ENCODE peak calls at places on chromosomes 16 and 17, in seven cellular contexts. One of them, this sample, is unnamed.
A peak's percentile ranks its signal among the peaks of the same experiment; 100 is the strongest.

GRCh38 chr17:67718325-67718941 is 697 bp downstream of the NOL11 start:
- DNase-seq in AG04449: no peak
- DNase-seq in pancreas: no peak
- DNase-seq in fibroblast of the aortic adventitia: peak; percentile 18
- DNase-seq in PC-9: no peak
- DNase-seq in cardiac fibroblast: peak; percentile 32
- DNase-seq in neural progenitor cell: no peak
- DNase-seq in this sample: no peak

GRCh38 chr17:41959336-41960095 is 7.1 kb upstream of the CNP start:
- DNase-seq in AG04449: no peak
- DNase-seq in pancreas: no peak
- DNase-seq in fibroblast of the aortic adventitia: peak; percentile 73
- DNase-seq in PC-9: peak; percentile 47
- DNase-seq in cardiac fibroblast: peak; percentile 80
- DNase-seq in neural progenitor cell: peak; percentile 58
- DNase-seq in this sample: peak; percentile 75

GRCh38 chr16:15694499-15694898 is 44.5 kb downstream of the NDE1 start:
- DNase-seq in AG04449: no peak
- DNase-seq in pancreas: no peak
- DNase-seq in fibroblast of the aortic adventitia: no peak
- DNase-seq in PC-9: no peak
- DNase-seq in cardiac fibroblast: no peak
- DNase-seq in neural progenitor cell: no peak
- DNase-seq in this sample: no peak

GRCh38 chr16:46673320-46674013 is 15.5 kb downstream of the VPS35 start:
- DNase-seq in AG04449: no peak
- DNase-seq in pancreas: no peak
- DNase-seq in fibroblast of the aortic adventitia: peak; percentile 71
- DNase-seq in PC-9: no peak
- DNase-seq in cardiac fibroblast: peak; percentile 81
- DNase-seq in neural progenitor cell: peak; percentile 79
- DNase-seq in this sample: peak; percentile 71

GRCh38 chr16:12898556-12898955 is 2.8 kb upstream of the SHISA9 start:
- DNase-seq in AG04449: no peak
- DNase-seq in pancreas: no peak
- DNase-seq in fibroblast of the aortic adventitia: no peak
- DNase-seq in PC-9: peak; percentile 40
- DNase-seq in cardiac fibroblast: no peak
- DNase-seq in neural progenitor cell: peak; percentile 67
- DNase-seq in this sample: no peak

GRCh38 chr17:1714488-1714979 is 4.4 kb upstream of the TLCD2 start:
- DNase-seq in AG04449: peak; percentile 94
- DNase-seq in pancreas: peak; percentile 97
- DNase-seq in fibroblast of the aortic adventitia: no peak
- DNase-seq in PC-9: peak; percentile 94
- DNase-seq in cardiac fibroblast: peak; percentile 99
- DNase-seq in neural progenitor cell: peak; percentile 96
- DNase-seq in this sample: peak; percentile 98

GRCh38 chr16:81610144-81610842 is 165.7 kb downstream of the CMIP start:
- DNase-seq in AG04449: no peak
- DNase-seq in pancreas: no peak
- DNase-seq in fibroblast of the aortic adventitia: peak; percentile 86
- DNase-seq in PC-9: no peak
- DNase-seq in cardiac fibroblast: peak; percentile 84
- DNase-seq in neural progenitor cell: no peak
- DNase-seq in this sample: peak; percentile 54

GRCh38 chr16:81431554-81432353 is 12.9 kb upstream of the CMIP start:
- DNase-seq in AG04449: peak; percentile 21
- DNase-seq in pancreas: no peak
- DNase-seq in fibroblast of the aortic adventitia: peak; percentile 86
- DNase-seq in PC-9: no peak
- DNase-seq in cardiac fibroblast: peak; percentile 82
- DNase-seq in neural progenitor cell: peak; percentile 41
- DNase-seq in this sample: no peak

GRCh38 chr17:68297168-68297567 is 5.9 kb downstream of the ARSG start:
- DNase-seq in AG04449: no peak
- DNase-seq in pancreas: no peak
- DNase-seq in fibroblast of the aortic adventitia: no peak
- DNase-seq in PC-9: no peak
- DNase-seq in cardiac fibroblast: no peak
- DNase-seq in neural progenitor cell: no peak
- DNase-seq in this sample: no peak

GRCh38 chr17:5405400-5405799 is 14.1 kb downstream of the NUP88 start:
- DNase-seq in AG04449: no peak
- DNase-seq in pancreas: no peak
- DNase-seq in fibroblast of the aortic adventitia: no peak
- DNase-seq in PC-9: no peak
- DNase-seq in cardiac fibroblast: no peak
- DNase-seq in neural progenitor cell: no peak
- DNase-seq in this sample: no peak

GRCh38 chr16:28538733-28539596 is at the start of gene NUPR1:
- DNase-seq in AG04449: peak; percentile 71
- DNase-seq in pancreas: peak; percentile 95
- DNase-seq in fibroblast of the aortic adventitia: peak; percentile 100
- DNase-seq in PC-9: peak; percentile 52
- DNase-seq in cardiac fibroblast: peak; percentile 99
- DNase-seq in neural progenitor cell: no peak
- DNase-seq in this sample: peak; percentile 99

GRCh38 chr16:67312450-67313118 is 14.0 kb downstream of the KCTD19 start:
- DNase-seq in AG04449: no peak
- DNase-seq in pancreas: no peak
- DNase-seq in fibroblast of the aortic adventitia: peak; percentile 7
- DNase-seq in PC-9: peak; percentile 52
- DNase-seq in cardiac fibroblast: peak; percentile 40
- DNase-seq in neural progenitor cell: no peak
- DNase-seq in this sample: peak; percentile 95

GRCh38 chr17:57107498-57108101 is 22.6 kb downstream of the AKAP1 start:
- DNase-seq in AG04449: no peak
- DNase-seq in pancreas: no peak
- DNase-seq in fibroblast of the aortic adventitia: no peak
- DNase-seq in PC-9: peak; percentile 92
- DNase-seq in cardiac fibroblast: no peak
- DNase-seq in neural progenitor cell: peak; percentile 18
- DNase-seq in this sample: peak; percentile 39

GRCh38 chr17:65535777-65536572 is 25.5 kb downstream of the AXIN2 start:
- DNase-seq in AG04449: no peak
- DNase-seq in pancreas: no peak
- DNase-seq in fibroblast of the aortic adventitia: peak; percentile 63
- DNase-seq in PC-9: no peak
- DNase-seq in cardiac fibroblast: no peak
- DNase-seq in neural progenitor cell: no peak
- DNase-seq in this sample: no peak

GRCh38 chr17:8186787-8187516 is 3.0 kb downstream of the BORCS6 start:
- DNase-seq in AG04449: peak; percentile 87
- DNase-seq in pancreas: peak; percentile 97
- DNase-seq in fibroblast of the aortic adventitia: peak; percentile 96
- DNase-seq in PC-9: peak; percentile 84
- DNase-seq in cardiac fibroblast: peak; percentile 97
- DNase-seq in neural progenitor cell: peak; percentile 95
- DNase-seq in this sample: peak; percentile 96

GRCh38 chr17:65696739-65697394 is 135.4 kb upstream of the AXIN2 start:
- DNase-seq in AG04449: peak; percentile 14
- DNase-seq in pancreas: no peak
- DNase-seq in fibroblast of the aortic adventitia: peak; percentile 41
- DNase-seq in PC-9: no peak
- DNase-seq in cardiac fibroblast: peak; percentile 58
- DNase-seq in neural progenitor cell: no peak
- DNase-seq in this sample: peak; percentile 75

GRCh38 chr16:21626659-21627277 is 25.6 kb downstream of the IGSF6 start:
- DNase-seq in AG04449: peak; percentile 79
- DNase-seq in pancreas: no peak
- DNase-seq in fibroblast of the aortic adventitia: peak; percentile 84
- DNase-seq in PC-9: peak; percentile 95
- DNase-seq in cardiac fibroblast: peak; percentile 72
- DNase-seq in neural progenitor cell: no peak
- DNase-seq in this sample: peak; percentile 94

GRCh38 chr17:15490634-15491261 is 23.3 kb upstream of the CDRT4 start:
- DNase-seq in AG04449: no peak
- DNase-seq in pancreas: no peak
- DNase-seq in fibroblast of the aortic adventitia: peak; percentile 81
- DNase-seq in PC-9: no peak
- DNase-seq in cardiac fibroblast: peak; percentile 71
- DNase-seq in neural progenitor cell: peak; percentile 59
- DNase-seq in this sample: peak; percentile 50

GRCh38 chr17:82195675-82196258 is 16.9 kb downstream of the CCDC57 start:
- DNase-seq in AG04449: no peak
- DNase-seq in pancreas: no peak
- DNase-seq in fibroblast of the aortic adventitia: peak; percentile 12
- DNase-seq in PC-9: no peak
- DNase-seq in cardiac fibroblast: peak; percentile 50
- DNase-seq in neural progenitor cell: no peak
- DNase-seq in this sample: no peak

GRCh38 chr17:57468932-57469775 is 212.8 kb downstream of the MSI2 start:
- DNase-seq in AG04449: no peak
- DNase-seq in pancreas: no peak
- DNase-seq in fibroblast of the aortic adventitia: no peak
- DNase-seq in PC-9: no peak
- DNase-seq in cardiac fibroblast: no peak
- DNase-seq in neural progenitor cell: no peak
- DNase-seq in this sample: no peak

GRCh38 chr16:46649571-46649970 is 28.4 kb upstream of the SHCBP1 start:
- DNase-seq in AG04449: no peak
- DNase-seq in pancreas: no peak
- DNase-seq in fibroblast of the aortic adventitia: peak; percentile 84
- DNase-seq in PC-9: no peak
- DNase-seq in cardiac fibroblast: peak; percentile 68
- DNase-seq in neural progenitor cell: no peak
- DNase-seq in this sample: peak; percentile 83

GRCh38 chr16:73010150-73010676 is 37.7 kb downstream of the ZFHX3 start:
- DNase-seq in AG04449: no peak
- DNase-seq in pancreas: no peak
- DNase-seq in fibroblast of the aortic adventitia: no peak
- DNase-seq in PC-9: peak; percentile 65
- DNase-seq in cardiac fibroblast: no peak
- DNase-seq in neural progenitor cell: peak; percentile 53
- DNase-seq in this sample: no peak

GRCh38 chr16:65958096-65958495 is 408.4 kb upstream of the CDH5 start:
- DNase-seq in AG04449: no peak
- DNase-seq in pancreas: no peak
- DNase-seq in fibroblast of the aortic adventitia: no peak
- DNase-seq in PC-9: no peak
- DNase-seq in cardiac fibroblast: no peak
- DNase-seq in neural progenitor cell: no peak
- DNase-seq in this sample: no peak

GRCh38 chr17:76032073-76032779 is 5.1 kb upstream of the EVPL start:
- DNase-seq in AG04449: no peak
- DNase-seq in pancreas: peak; percentile 78
- DNase-seq in fibroblast of the aortic adventitia: no peak
- DNase-seq in PC-9: no peak
- DNase-seq in cardiac fibroblast: no peak
- DNase-seq in neural progenitor cell: no peak
- DNase-seq in this sample: no peak
- TF ChIP-seq CTCF in AG04449: no peak
- TF ChIP-seq CTCF in pancreas: no peak
- TF ChIP-seq CTCF in fibroblast of the aortic adventitia: no peak
- TF ChIP-seq CTCF in PC-9: no peak
- TF ChIP-seq CTCF in cardiac fibroblast: no peak
- TF ChIP-seq CTCF in neural progenitor cell: no peak
- TF ChIP-seq CTCF in this sample: no peak

DNA sequence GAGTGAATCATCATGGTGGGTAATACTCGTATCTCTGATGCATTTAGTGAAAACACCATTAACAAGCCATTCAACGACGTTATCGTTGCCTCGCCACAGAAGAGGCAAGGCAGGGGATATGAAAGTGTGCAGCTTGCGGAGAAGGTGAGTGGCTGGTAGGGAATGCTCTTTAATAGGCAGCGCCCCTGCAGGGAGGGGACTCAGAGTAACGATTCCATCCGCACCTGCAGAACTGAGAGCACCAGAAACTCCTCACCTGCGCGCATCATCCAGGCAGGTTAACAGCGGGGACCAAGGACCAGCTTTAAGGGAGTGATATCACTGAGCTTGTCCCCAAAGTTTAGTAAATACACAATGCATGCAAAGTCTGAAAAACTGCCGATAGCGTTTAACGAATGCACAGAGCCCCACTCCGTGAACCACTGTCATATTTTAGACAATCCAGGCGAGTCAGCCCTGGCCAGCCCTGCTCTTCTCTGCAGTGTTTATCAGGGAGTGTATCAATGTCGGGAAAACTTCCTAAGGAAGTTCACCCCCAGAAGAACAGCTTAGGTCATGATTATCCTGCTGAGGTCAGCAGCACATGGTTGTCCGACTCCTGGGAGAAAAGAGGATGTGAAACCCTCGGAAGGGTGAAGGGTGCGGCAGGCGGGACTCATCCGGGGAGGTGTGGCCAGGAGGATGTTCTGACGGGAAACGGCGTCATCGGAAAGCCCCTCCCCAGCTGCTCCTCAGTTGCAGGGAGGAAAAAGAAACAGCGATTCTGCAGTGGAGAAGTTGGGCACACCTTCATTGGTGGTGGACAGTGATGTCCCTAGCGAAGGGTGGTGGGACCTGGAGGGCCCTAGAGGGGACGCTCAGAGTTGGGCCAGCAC is 68.5 kb upstream of the DNAH17 start:
- DNase-seq in AG04449: no peak
- DNase-seq in pancreas: no peak
- DNase-seq in fibroblast of the aortic adventitia: peak; percentile 10
- DNase-seq in PC-9: no peak
- DNase-seq in cardiac fibroblast: peak; percentile 58
- DNase-seq in neural progenitor cell: no peak
- DNase-seq in this sample: peak; percentile 92
- H3K4me3 ChIP-seq in AG04449: no peak overlapping the region
- H3K4me3 ChIP-seq in pancreas: no peak overlapping the region
- H3K4me3 ChIP-seq in fibroblast of the aortic adventitia: no peak overlapping the region
- H3K4me3 ChIP-seq in PC-9: no peak overlapping the region
- H3K4me3 ChIP-seq in cardiac fibroblast: no peak overlapping the region
- H3K4me3 ChIP-seq in neural progenitor cell: no peak overlapping the region
- H3K4me3 ChIP-seq in this sample: no peak overlapping the region

DNA sequence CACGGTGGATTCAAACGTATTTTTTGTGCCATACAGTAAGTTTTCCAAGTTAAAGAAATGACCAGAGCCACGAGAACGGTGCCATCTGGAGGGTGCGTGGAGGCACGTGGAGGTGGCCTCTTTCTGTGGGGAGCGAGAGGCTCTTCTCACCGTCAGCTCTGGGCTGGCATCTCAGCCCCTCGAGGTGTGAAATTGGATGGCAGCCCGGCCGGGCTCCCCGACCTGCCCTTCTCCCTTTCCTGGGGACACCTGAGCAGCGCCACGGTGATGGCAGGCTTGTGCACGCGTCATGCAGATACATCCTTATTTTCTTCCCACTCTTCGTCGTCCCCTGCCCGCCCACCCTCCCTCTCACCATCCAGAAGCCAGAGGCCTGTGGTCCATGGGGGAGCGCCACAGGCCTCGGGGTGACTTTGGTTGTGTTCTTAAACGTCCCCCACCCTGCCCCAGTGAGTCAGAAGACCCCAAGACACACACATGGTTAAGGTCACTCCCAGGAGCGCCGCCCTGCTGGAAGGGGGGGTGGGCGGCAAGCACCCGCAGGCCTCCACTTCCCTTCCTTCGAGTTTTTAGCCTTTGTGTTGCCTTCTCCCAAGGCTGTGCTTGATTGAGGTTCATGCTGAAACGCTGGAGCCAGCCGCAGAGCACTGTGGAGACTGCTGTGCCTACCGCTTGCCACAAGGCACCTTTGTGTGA is 109.4 kb downstream of the BANP start:
- DNase-seq in AG04449: no peak
- DNase-seq in pancreas: no peak
- DNase-seq in fibroblast of the aortic adventitia: no peak
- DNase-seq in PC-9: no peak
- DNase-seq in cardiac fibroblast: no peak
- DNase-seq in neural progenitor cell: peak; percentile 1
- DNase-seq in this sample: no peak
- TF ChIP-seq CTCF in AG04449: no peak
- TF ChIP-seq CTCF in pancreas: no peak
- TF ChIP-seq CTCF in fibroblast of the aortic adventitia: no peak
- TF ChIP-seq CTCF in PC-9: no peak
- TF ChIP-seq CTCF in cardiac fibroblast: no peak
- TF ChIP-seq CTCF in neural progenitor cell: peak; percentile 26
- TF ChIP-seq CTCF in this sample: peak; percentile 6

GRCh38 chr17:32361270-32361669 is 11.3 kb downstream of the ZNF207 start:
- DNase-seq in AG04449: no peak
- DNase-seq in pancreas: no peak
- DNase-seq in fibroblast of the aortic adventitia: no peak
- DNase-seq in PC-9: no peak
- DNase-seq in cardiac fibroblast: no peak
- DNase-seq in neural progenitor cell: no peak
- DNase-seq in this sample: no peak
- H3K4me3 ChIP-seq in AG04449: no peak overlapping the region
- H3K4me3 ChIP-seq in pancreas: no peak overlapping the region
- H3K4me3 ChIP-seq in fibroblast of the aortic adventitia: no peak overlapping the region
- H3K4me3 ChIP-seq in PC-9: no peak overlapping the region
- H3K4me3 ChIP-seq in cardiac fibroblast: no peak overlapping the region
- H3K4me3 ChIP-seq in neural progenitor cell: no peak overlapping the region
- H3K4me3 ChIP-seq in this sample: no peak overlapping the region